ENCODE peak calls at places on chromosomes 12 and 14, in four cellular contexts. R, N, D and S are unnamed samples.

GRCh38 chr12:131091976-131092691 is 138.4 kb downstream of the ADGRD1 start:
- DNase-seq in N (no peak), D (peak; percentile 58), R (no peak), S (no peak)

GRCh38 chr14:70808023-70808401 is 1.3 kb downstream of the MAP3K9 start:
- DNase-seq in D (no peak), R (peak; percentile 36), N (no peak), S (peak; percentile 26)

GRCh38 chr14:61269321-61270083 is 11.6 kb downstream of the TMEM30B start:
- DNase-seq in N (peak; percentile 61), D (peak; percentile 72), R (peak; percentile 71), S (peak; percentile 54)

GRCh38 chr14:91582761-91583160 is 72.7 kb upstream of the PPP4R3A start:
- DNase-seq in N (no peak), R (no peak), D (no peak), S (no peak)

GRCh38 chr12:107417004-107417403 is 268.6 kb upstream of the PWP1 start:
- DNase-seq in D (no peak), N (no peak), R (no peak), S (no peak)

GRCh38 chr12:129009833-129010232 is 156.6 kb downstream of the GLT1D1 start:
- DNase-seq in R (no peak), D (no peak), N (no peak), S (no peak)

GRCh38 chr12:20885116-20885515 is 74.6 kb downstream of the SLCO1B3 start:
- DNase-seq in R (no peak), N (no peak), D (no peak), S (no peak)

GRCh38 chr12:12979731-12980259 is 20.3 kb downstream of the HEBP1 start:
- DNase-seq in R (no peak), D (no peak), N (peak; percentile 92), S (no peak)

GRCh38 chr12:58670623-58671022 is 249.7 kb downstream of the LRIG3 start:
- DNase-seq in R (no peak), D (no peak), N (no peak), S (no peak)

GRCh38 chr12:60021235-60021634 is 425.4 kb downstream of the SLC16A7 start:
- DNase-seq in N (no peak), D (no peak), R (no peak), S (no peak)